ENCODE peak calls at places on chromosomes 7 and 10, in eight cellular contexts. One of them, this sample, is unnamed.

GRCh38 chr10:63521389-63522128 is at the start of gene REEP3:
- DNase-seq in astrocyte of the spinal cord: peak
- DNase-seq in AG04450: peak
- DNase-seq in A549: peak
- DNase-seq in RWPE2: peak
- DNase-seq in psoas muscle: peak
- DNase-seq in GM06990: peak
- DNase-seq in tibial artery: peak
- DNase-seq in this sample: peak

GRCh38 chr10:99551158-99551557 is 18.4 kb downstream of the NKX2-3 start:
- DNase-seq in psoas muscle: peak
- DNase-seq in RWPE2: no peak
- DNase-seq in AG04450: peak
- DNase-seq in astrocyte of the spinal cord: no peak
- DNase-seq in A549: no peak
- DNase-seq in GM06990: no peak
- DNase-seq in tibial artery: no peak
- DNase-seq in this sample: no peak

GRCh38 chr10:47409866-47410256 is 25.8 kb upstream of the ZNF488 start:
- DNase-seq in A549: no peak
- DNase-seq in AG04450: no peak
- DNase-seq in tibial artery: no peak
- DNase-seq in GM06990: no peak
- DNase-seq in astrocyte of the spinal cord: no peak
- DNase-seq in RWPE2: no peak
- DNase-seq in psoas muscle: no peak
- DNase-seq in this sample: no peak

GRCh38 chr7:121634356-121634755 is 238.2 kb upstream of the FAM3C start:
- DNase-seq in astrocyte of the spinal cord: no peak
- DNase-seq in tibial artery: no peak
- DNase-seq in GM06990: no peak
- DNase-seq in A549: no peak
- DNase-seq in psoas muscle: no peak
- DNase-seq in AG04450: no peak
- DNase-seq in RWPE2: no peak
- DNase-seq in this sample: no peak

GRCh38 chr7:36448781-36449379 is 59.2 kb downstream of the ANLN start:
- DNase-seq in AG04450: no peak
- DNase-seq in astrocyte of the spinal cord: peak
- DNase-seq in RWPE2: no peak
- DNase-seq in tibial artery: no peak
- DNase-seq in GM06990: no peak
- DNase-seq in A549: no peak
- DNase-seq in psoas muscle: no peak
- DNase-seq in this sample: no peak

GRCh38 chr7:47180268-47180826 is 401.6 kb downstream of the TNS3 start:
- DNase-seq in AG04450: peak
- DNase-seq in GM06990: no peak
- DNase-seq in A549: peak
- DNase-seq in astrocyte of the spinal cord: peak
- DNase-seq in psoas muscle: peak
- DNase-seq in tibial artery: no peak
- DNase-seq in RWPE2: no peak
- DNase-seq in this sample: peak

GRCh38 chr10:70132098-70133029 is at the start of gene AIFM2:
- DNase-seq in astrocyte of the spinal cord: peak
- DNase-seq in RWPE2: peak
- DNase-seq in AG04450: no peak
- DNase-seq in A549: peak
- DNase-seq in GM06990: peak
- DNase-seq in tibial artery: peak
- DNase-seq in psoas muscle: peak
- DNase-seq in this sample: peak

GRCh38 chr7:105924950-105925349 is 38.1 kb upstream of the CDHR3 start:
- DNase-seq in psoas muscle: no peak
- DNase-seq in tibial artery: no peak
- DNase-seq in astrocyte of the spinal cord: no peak
- DNase-seq in AG04450: no peak
- DNase-seq in A549: no peak
- DNase-seq in GM06990: peak
- DNase-seq in RWPE2: no peak
- DNase-seq in this sample: no peak

GRCh38 chr7:44116789-44117666 is 6.3 kb downstream of the POLD2 start:
- DNase-seq in tibial artery: no peak
- DNase-seq in RWPE2: no peak
- DNase-seq in AG04450: no peak
- DNase-seq in psoas muscle: no peak
- DNase-seq in GM06990: no peak
- DNase-seq in A549: no peak
- DNase-seq in astrocyte of the spinal cord: no peak
- DNase-seq in this sample: no peak

GRCh38 chr10:120971671-120972070 is 120.5 kb downstream of the WDR11 start:
- DNase-seq in AG04450: no peak
- DNase-seq in GM06990: no peak
- DNase-seq in astrocyte of the spinal cord: no peak
- DNase-seq in psoas muscle: no peak
- DNase-seq in A549: no peak
- DNase-seq in tibial artery: no peak
- DNase-seq in RWPE2: no peak
- DNase-seq in this sample: no peak

GRCh38 chr7:115603416-115603815 is 427.1 kb downstream of the TFEC start:
- DNase-seq in A549: peak
- DNase-seq in astrocyte of the spinal cord: no peak
- DNase-seq in psoas muscle: no peak
- DNase-seq in AG04450: no peak
- DNase-seq in tibial artery: no peak
- DNase-seq in RWPE2: no peak
- DNase-seq in GM06990: no peak
- DNase-seq in this sample: no peak

GRCh38 chr10:69093933-69094332 is 6.0 kb downstream of the SRGN start:
- DNase-seq in astrocyte of the spinal cord: no peak
- DNase-seq in tibial artery: no peak
- DNase-seq in RWPE2: no peak
- DNase-seq in AG04450: no peak
- DNase-seq in A549: peak
- DNase-seq in psoas muscle: no peak
- DNase-seq in GM06990: no peak
- DNase-seq in this sample: no peak

GRCh38 chr10:127277063-127277462 is 80.7 kb upstream of the INSYN2A start:
- DNase-seq in AG04450: no peak
- DNase-seq in psoas muscle: no peak
- DNase-seq in A549: no peak
- DNase-seq in astrocyte of the spinal cord: peak
- DNase-seq in GM06990: no peak
- DNase-seq in tibial artery: no peak
- DNase-seq in RWPE2: no peak
- DNase-seq in this sample: no peak

GRCh38 chr10:127279334-127279774 is 83.0 kb upstream of the INSYN2A start:
- DNase-seq in AG04450: no peak
- DNase-seq in RWPE2: no peak
- DNase-seq in GM06990: no peak
- DNase-seq in tibial artery: no peak
- DNase-seq in A549: peak
- DNase-seq in psoas muscle: no peak
- DNase-seq in astrocyte of the spinal cord: no peak
- DNase-seq in this sample: no peak

GRCh38 chr10:127278001-127278400 is 81.6 kb upstream of the INSYN2A start:
- DNase-seq in tibial artery: no peak
- DNase-seq in GM06990: no peak
- DNase-seq in AG04450: peak
- DNase-seq in astrocyte of the spinal cord: peak
- DNase-seq in RWPE2: no peak
- DNase-seq in A549: peak
- DNase-seq in psoas muscle: no peak
- DNase-seq in this sample: no peak

GRCh38 chr10:127275272-127275671 is 78.9 kb upstream of the INSYN2A start:
- DNase-seq in A549: no peak
- DNase-seq in psoas muscle: no peak
- DNase-seq in astrocyte of the spinal cord: no peak
- DNase-seq in RWPE2: no peak
- DNase-seq in tibial artery: no peak
- DNase-seq in AG04450: no peak
- DNase-seq in GM06990: no peak
- DNase-seq in this sample: no peak

GRCh38 chr10:127275793-127276415 is 79.5 kb upstream of the INSYN2A start:
- DNase-seq in astrocyte of the spinal cord: no peak
- DNase-seq in GM06990: no peak
- DNase-seq in tibial artery: no peak
- DNase-seq in psoas muscle: no peak
- DNase-seq in RWPE2: no peak
- DNase-seq in AG04450: no peak
- DNase-seq in A549: no peak
- DNase-seq in this sample: no peak
- TF ChIP-seq CTCF in astrocyte of the spinal cord: no peak
- TF ChIP-seq CTCF in GM06990: no peak
- TF ChIP-seq CTCF in tibial artery: no peak
- TF ChIP-seq CTCF in psoas muscle: no peak
- TF ChIP-seq CTCF in RWPE2: no peak
- TF ChIP-seq CTCF in AG04450: no peak
- TF ChIP-seq CTCF in A549: no peak
- TF ChIP-seq CTCF in this sample: no peak

DNA sequence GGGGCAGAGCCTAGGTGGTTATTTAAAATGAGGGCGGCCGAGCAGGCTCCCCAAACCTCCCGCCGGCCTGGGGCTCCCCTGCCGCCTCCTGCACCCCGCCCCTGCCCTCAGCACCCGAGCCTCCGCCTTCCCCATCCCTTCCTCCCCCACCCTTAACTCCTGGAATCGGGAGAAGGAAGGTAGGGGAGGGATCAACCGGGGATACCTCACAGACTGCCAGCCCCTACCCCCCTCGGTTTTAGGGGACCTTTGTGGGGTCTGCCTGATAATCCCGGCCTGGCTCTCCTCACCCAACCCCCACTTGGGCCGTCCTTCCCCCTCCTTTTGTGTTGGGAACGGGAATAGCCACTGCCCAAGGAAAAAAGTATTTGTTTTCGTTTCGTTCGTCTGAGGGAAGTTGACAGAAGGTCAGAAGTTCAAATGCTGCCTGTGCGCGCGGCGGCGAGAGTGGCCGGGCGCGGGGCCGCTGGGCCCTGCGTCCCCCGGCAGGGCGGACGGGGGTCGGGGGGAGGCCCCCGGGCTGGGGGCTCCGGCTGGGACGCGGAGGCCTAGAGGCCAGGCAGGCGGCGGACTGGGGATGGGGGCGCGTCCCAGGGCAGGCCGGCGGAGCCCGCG is 2.8 kb downstream of the SHH start:
- DNase-seq in tibial artery: no peak
- DNase-seq in GM06990: no peak
- DNase-seq in A549: no peak
- DNase-seq in psoas muscle: no peak
- DNase-seq in AG04450: no peak
- DNase-seq in astrocyte of the spinal cord: no peak
- DNase-seq in RWPE2: no peak
- DNase-seq in this sample: no peak
- H3K4me3 ChIP-seq in tibial artery: peak
- H3K4me3 ChIP-seq in GM06990: no peak
- H3K4me3 ChIP-seq in A549: peak
- H3K4me3 ChIP-seq in psoas muscle: peak
- H3K4me3 ChIP-seq in AG04450: no peak
- H3K4me3 ChIP-seq in astrocyte of the spinal cord: no peak
- H3K4me3 ChIP-seq in RWPE2: no peak
- H3K4me3 ChIP-seq in this sample: peak

GRCh38 chr10:36712695-36713094 is 412.7 kb upstream of the ANKRD30A start:
- DNase-seq in psoas muscle: no peak
- DNase-seq in RWPE2: no peak
- DNase-seq in tibial artery: no peak
- DNase-seq in GM06990: no peak
- DNase-seq in astrocyte of the spinal cord: peak
- DNase-seq in A549: no peak
- DNase-seq in AG04450: no peak
- DNase-seq in this sample: no peak

GRCh38 chr10:36717118-36717517 is 408.3 kb upstream of the ANKRD30A start:
- DNase-seq in astrocyte of the spinal cord: no peak
- DNase-seq in A549: no peak
- DNase-seq in RWPE2: no peak
- DNase-seq in psoas muscle: no peak
- DNase-seq in GM06990: no peak
- DNase-seq in tibial artery: no peak
- DNase-seq in AG04450: no peak
- DNase-seq in this sample: no peak

GRCh38 chr10:36720931-36721330 is 404.5 kb upstream of the ANKRD30A start:
- DNase-seq in RWPE2: no peak
- DNase-seq in psoas muscle: no peak
- DNase-seq in GM06990: no peak
- DNase-seq in AG04450: no peak
- DNase-seq in astrocyte of the spinal cord: no peak
- DNase-seq in tibial artery: no peak
- DNase-seq in A549: peak
- DNase-seq in this sample: no peak

GRCh38 chr10:36711371-36711770 is 414.0 kb upstream of the ANKRD30A start:
- DNase-seq in GM06990: no peak
- DNase-seq in RWPE2: no peak
- DNase-seq in psoas muscle: no peak
- DNase-seq in AG04450: no peak
- DNase-seq in tibial artery: no peak
- DNase-seq in A549: no peak
- DNase-seq in astrocyte of the spinal cord: no peak
- DNase-seq in this sample: no peak

DNA sequence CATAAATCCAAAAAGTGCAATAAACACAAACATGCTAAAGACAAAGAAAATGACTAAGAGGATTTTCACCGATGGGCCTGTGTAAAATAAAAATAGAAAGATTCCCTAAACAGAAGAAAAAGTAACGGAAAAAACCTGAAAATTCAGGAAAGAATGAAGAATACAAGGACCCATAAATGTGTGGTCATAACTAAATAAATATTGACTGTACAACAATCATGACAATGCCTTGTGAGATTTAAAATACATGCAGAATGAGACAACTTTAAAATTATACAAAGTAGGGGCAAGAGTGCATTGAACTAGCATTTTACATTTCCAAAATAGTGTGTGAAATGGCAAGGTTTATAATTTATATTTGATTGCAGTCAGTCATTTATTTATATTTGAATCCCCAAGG is 409.1 kb upstream of the ANKRD30A start:
- DNase-seq in astrocyte of the spinal cord: no peak
- DNase-seq in RWPE2: no peak
- DNase-seq in GM06990: no peak
- DNase-seq in A549: no peak
- DNase-seq in psoas muscle: no peak
- DNase-seq in tibial artery: no peak
- DNase-seq in AG04450: no peak
- DNase-seq in this sample: no peak
- TF ChIP-seq CTCF in astrocyte of the spinal cord: no peak
- TF ChIP-seq CTCF in RWPE2: no peak
- TF ChIP-seq CTCF in GM06990: no peak
- TF ChIP-seq CTCF in A549: no peak
- TF ChIP-seq CTCF in psoas muscle: no peak
- TF ChIP-seq CTCF in tibial artery: no peak
- TF ChIP-seq CTCF in AG04450: no peak
- TF ChIP-seq CTCF in this sample: no peak

DNA sequence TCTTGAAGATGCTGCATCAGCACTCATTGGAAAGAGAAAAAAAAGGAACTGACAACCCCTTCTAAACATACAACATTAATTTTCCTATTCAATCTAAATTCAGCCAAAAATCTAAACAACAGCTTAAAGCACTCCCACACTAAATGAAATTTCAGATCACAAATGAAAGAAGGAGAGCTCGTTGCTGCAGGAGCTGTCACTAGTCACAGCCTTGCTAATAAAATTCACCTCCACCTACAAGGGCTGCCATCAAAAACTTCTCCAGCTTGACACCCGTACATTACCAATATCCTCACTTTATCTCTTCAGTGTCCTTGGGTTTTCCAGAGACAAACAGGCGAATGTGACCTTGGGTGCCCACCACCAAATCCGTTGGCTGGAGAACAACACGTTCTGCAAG is 560.1 kb downstream of the KCNMA1 start:
- DNase-seq in psoas muscle: no peak
- DNase-seq in astrocyte of the spinal cord: no peak
- DNase-seq in tibial artery: no peak
- DNase-seq in AG04450: no peak
- DNase-seq in A549: no peak
- DNase-seq in RWPE2: no peak
- DNase-seq in GM06990: no peak
- DNase-seq in this sample: no peak
- H3K4me3 ChIP-seq in psoas muscle: no peak
- H3K4me3 ChIP-seq in astrocyte of the spinal cord: no peak
- H3K4me3 ChIP-seq in tibial artery: no peak
- H3K4me3 ChIP-seq in AG04450: no peak
- H3K4me3 ChIP-seq in A549: no peak
- H3K4me3 ChIP-seq in RWPE2: no peak
- H3K4me3 ChIP-seq in GM06990: no peak
- H3K4me3 ChIP-seq in this sample: no peak

This sample was measured in left ventricle myocardium inferior.